ENCODE peak calls at places on chromosomes 6 and 20, in seven cellular contexts. D is brain microvascular endothelial cell, F is renal cortical epithelial cell, G is endothelial cell, H is cardiac muscle cell, Q is BE2C, R is iris pigment epithelial cell. K is an unnamed sample.

GRCh38 chr20:41782255-41782654 is 164.1 kb upstream of the CHD6 start:
- DNase-seq in D (no peak), F (no peak), G (no peak), H (no peak), Q (no peak), R (no peak), K (no peak)

GRCh38 chr6:166488081-166488685 is 98.3 kb downstream of the RAMACL start:
- DNase-seq in D (peak; percentile 60), F (peak; percentile 3), G (no peak), H (no peak), Q (no peak), R (peak; percentile 91), K (no peak)

GRCh38 chr6:103672169-103672568 is 1187.5 kb downstream of the HACE1 start:
- DNase-seq in D (peak; percentile 3), F (peak; percentile 31), G (no peak), H (peak; percentile 9), Q (no peak), R (peak; percentile 5), K (no peak)

GRCh38 chr20:62887147-62887859 is 25.7 kb upstream of the TCFL5 start:
- DNase-seq in D (peak; percentile 96), F (peak; percentile 63), G (no peak), H (peak; percentile 46), Q (peak; percentile 92), R (peak; percentile 99), K (peak; percentile 96)

GRCh38 chr6:45479834-45480696 is 102.3 kb upstream of the SUPT3H start:
- DNase-seq in D (peak; percentile 75), F (peak; percentile 84), G (no peak), H (no peak), Q (no peak), R (peak; percentile 97), K (peak; percentile 81)

GRCh38 chr6:145839653-145840052 is 25.1 kb upstream of the FBXO30 start:
- DNase-seq in D (no peak), F (no peak), G (no peak), H (no peak), Q (no peak), R (no peak), K (no peak)

GRCh38 chr6:158174514-158174913 is 6.4 kb downstream of the GTF2H5 start:
- DNase-seq in D (peak; percentile 84), F (peak; percentile 68), G (no peak), H (no peak), Q (no peak), R (peak; percentile 97), K (peak; percentile 97)

GRCh38 chr6:122962196-122962595 is 33.8 kb upstream of the CLVS2 start:
- DNase-seq in D (no peak), F (no peak), G (no peak), H (no peak), Q (no peak), R (no peak), K (no peak)

GRCh38 chr20:46285072-46285471 is 23.2 kb downstream of the CDH22 start:
- DNase-seq in D (no peak), F (no peak), G (no peak), H (no peak), Q (no peak), R (no peak), K (no peak)

GRCh38 chr20:13012886-13013285 is 4.1 kb downstream of the SPTLC3 start:
- DNase-seq in D (no peak), F (peak; percentile 69), G (no peak), H (no peak), Q (no peak), R (no peak), K (no peak)

GRCh38 chr6:31702421-31702818 is 704 bp downstream of the ABHD16A start:
- DNase-seq in D (peak; percentile 13), F (no peak), G (peak; percentile 25), H (peak; percentile 45), Q (no peak), R (no peak), K (no peak)

GRCh38 chr6:4732691-4733315 is 43.4 kb upstream of the CDYL start:
- DNase-seq in D (peak; percentile 96), F (peak; percentile 88), G (no peak), H (peak; percentile 61), Q (peak; percentile 41), R (peak; percentile 93), K (peak; percentile 85)

GRCh38 chr6:83815631-83816030 is 37.5 kb upstream of the RIPPLY2 start:
- DNase-seq in D (peak; percentile 13), F (peak; percentile 50), G (no peak), H (no peak), Q (no peak), R (peak; percentile 65), K (peak; percentile 22)

GRCh38 chr20:49957487-49957938 is 21.3 kb downstream of the RNF114 start:
- DNase-seq in D (no peak), F (no peak), G (no peak), H (no peak), Q (no peak), R (no peak), K (no peak)

GRCh38 chr20:13231031-13231752 is 10.1 kb downstream of the ISM1 start:
- DNase-seq in D (peak; percentile 73), F (peak; percentile 86), G (peak; percentile 12), H (no peak), Q (no peak), R (no peak), K (no peak)

GRCh38 chr6:32108094-32108627 is 977 bp downstream of the TNXB start:
- DNase-seq in D (no peak), F (no peak), G (no peak), H (no peak), Q (no peak), R (no peak), K (peak; percentile 57)

K was measured in fibroblast of lung.